ENCODE peak calls at places on chromosomes 2 and 18, in eight cellular contexts. W, L, E, G, C, V, I and H are unnamed samples.

GRCh38 chr18:74976331-74976909 is 232.5 kb downstream of the PTGR3 start:
- DNase-seq in W (no peak), L (no peak), E (no peak), G (no peak), C (no peak), V (no peak), I (no peak), H (no peak)

GRCh38 chr18:32148185-32148870 is 41.5 kb upstream of the MEP1B start:
- DNase-seq in W (no peak), L (no peak), E (no peak), G (no peak), C (no peak), V (no peak), I (no peak), H (no peak)

GRCh38 chr2:5520352-5520996 is 171.7 kb upstream of the SOX11 start:
- DNase-seq in W (no peak), L (no peak), E (no peak), G (no peak), C (no peak), V (no peak), I (no peak), H (no peak)

GRCh38 chr2:56084117-56084936 is 99.5 kb upstream of the CCDC85A start:
- DNase-seq in W (no peak), L (no peak), E (no peak), G (no peak), C (no peak), V (no peak), I (no peak), H (no peak)

GRCh38 chr2:18084376-18084775 is 205.9 kb downstream of the KCNS3 start:
- DNase-seq in W (no peak), L (no peak), E (no peak), G (no peak), C (no peak), V (no peak), I (no peak), H (no peak)

GRCh38 chr18:50629148-50629631 is 69.3 kb downstream of the MAPK4 start:
- DNase-seq in W (no peak), L (peak; percentile 78), E (no peak), G (no peak), C (peak; percentile 38), V (no peak), I (no peak), H (no peak)

GRCh38 chr18:10122116-10122515 is 208.3 kb downstream of the VAPA start:
- DNase-seq in W (peak; percentile 14), L (no peak), E (no peak), G (no peak), C (no peak), V (no peak), I (no peak), H (no peak)

GRCh38 chr2:148279216-148279615 is 258.3 kb downstream of the MBD5 start:
- DNase-seq in W (no peak), L (no peak), E (no peak), G (no peak), C (no peak), V (no peak), I (no peak), H (no peak)

GRCh38 chr18:31648966-31649429 is 35.4 kb downstream of the B4GALT6 start:
- DNase-seq in W (no peak), L (peak; percentile 74), E (no peak), G (no peak), C (no peak), V (no peak), I (peak; percentile 13), H (no peak)

GRCh38 chr2:202450785-202451184 is 74.7 kb downstream of the BMPR2 start:
- DNase-seq in W (no peak), L (no peak), E (no peak), G (no peak), C (no peak), V (no peak), I (no peak), H (no peak)

GRCh38 chr2:164967781-164968228 is 12.5 kb upstream of the SLC38A11 start:
- DNase-seq in W (no peak), L (peak; percentile 96), E (no peak), G (no peak), C (no peak), V (no peak), I (peak; percentile 25), H (no peak)

GRCh38 chr2:105301646-105302045 is 27.9 kb downstream of the TGFBRAP1 start:
- DNase-seq in W (no peak), L (no peak), E (no peak), G (no peak), C (no peak), V (no peak), I (no peak), H (no peak)
- TF ChIP-seq CTCF in W (no peak), L (no peak), E (no peak), G (no peak), C (no peak), V (no peak), I (no peak), H (no peak)

DNA sequence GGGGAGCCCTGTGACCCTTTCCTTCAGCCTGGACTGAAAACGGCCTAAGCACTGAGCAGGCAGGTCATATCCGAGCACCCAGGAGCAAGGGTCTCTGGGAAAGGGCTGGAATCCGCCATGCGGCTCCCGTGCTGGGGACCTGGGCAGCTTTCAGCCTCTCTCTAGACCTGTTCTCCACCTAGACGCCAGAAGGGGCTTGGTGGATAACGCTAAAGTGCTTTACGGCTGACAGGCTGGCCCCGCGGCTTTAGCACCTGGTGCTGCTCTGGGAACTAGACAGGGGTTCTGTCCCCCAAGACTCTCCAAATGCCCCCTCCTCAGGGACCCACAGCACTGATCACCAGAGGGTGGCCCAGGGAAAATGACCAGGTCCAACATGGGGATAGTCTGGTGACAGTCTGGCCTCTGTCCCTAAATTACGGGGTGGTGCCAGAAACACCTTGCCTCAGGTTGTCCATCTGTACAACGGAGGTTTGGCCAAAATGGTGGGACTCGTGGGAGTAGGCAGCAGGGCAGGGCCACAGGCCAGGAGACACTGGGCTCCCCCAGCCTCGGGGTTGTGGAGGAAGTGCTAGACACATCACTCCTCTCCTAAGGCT is 13.0 kb downstream of the SDC1 start:
- DNase-seq in W (no peak), L (no peak), E (peak; percentile 37), G (no peak), C (no peak), V (no peak), I (no peak), H (no peak)
- H3K27ac ChIP-seq in W (peak overlapping the region; percentile 98), L (peak overlapping the region; percentile 90), E (no peak overlapping the region), G (no peak overlapping the region), C (no peak overlapping the region), V (peak overlapping the region; percentile 60), I (no peak overlapping the region), H (no peak overlapping the region)

GRCh38 chr18:76121049-76121448 is 374.0 kb downstream of the ZNF516 start:
- DNase-seq in W (no peak), L (no peak), E (no peak), G (no peak), C (no peak), V (no peak), I (no peak), H (no peak)

GRCh38 chr18:76130845-76131244 is 364.2 kb downstream of the ZNF516 start:
- DNase-seq in W (no peak), L (peak; percentile 99), E (no peak), G (no peak), C (peak; percentile 33), V (no peak), I (no peak), H (no peak)

GRCh38 chr18:76131738-76132137 is 363.3 kb downstream of the ZNF516 start:
- DNase-seq in W (peak; percentile 46), L (peak; percentile 99), E (no peak), G (no peak), C (no peak), V (no peak), I (no peak), H (no peak)

GRCh38 chr18:76126327-76126726 is 368.7 kb downstream of the ZNF516 start:
- DNase-seq in W (no peak), L (no peak), E (peak; percentile 23), G (no peak), C (no peak), V (no peak), I (no peak), H (no peak)
- TF ChIP-seq CTCF in W (no peak), L (no peak), E (no peak), G (no peak), C (no peak), V (no peak), I (no peak), H (no peak)

GRCh38 chr2:200404615-200405014 is 98.1 kb downstream of the SPATS2L start:
- DNase-seq in W (no peak), L (no peak), E (no peak), G (no peak), C (no peak), V (no peak), I (no peak), H (no peak)
- H3K27ac ChIP-seq in W (no peak overlapping the region), L (peak overlapping the region; percentile 88), E (no peak overlapping the region), G (no peak overlapping the region), C (peak overlapping the region; percentile 34), V (no peak overlapping the region), I (peak overlapping the region; percentile 92), H (no peak overlapping the region)

DNA sequence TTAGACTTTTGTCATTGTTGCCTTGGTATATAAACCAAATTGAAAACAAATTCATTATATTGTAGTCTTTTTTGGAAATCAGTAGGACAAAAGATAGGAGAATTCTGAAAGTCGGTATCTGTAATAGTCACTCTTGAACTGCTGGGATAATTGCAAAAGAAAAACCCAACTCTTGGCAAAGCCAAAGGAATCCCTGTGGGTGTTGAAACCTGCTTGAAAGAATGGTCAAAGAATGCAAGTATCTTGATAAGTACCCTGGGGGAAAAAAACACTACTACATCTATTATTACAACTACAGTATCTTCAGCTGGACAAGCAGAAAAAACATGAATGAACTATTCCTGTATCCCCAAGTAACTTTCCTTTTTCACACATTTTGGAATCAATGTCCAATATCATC is 7.3 kb upstream of the FAM237A start:
- DNase-seq in W (no peak), L (peak; percentile 5), E (no peak), G (no peak), C (no peak), V (no peak), I (no peak), H (no peak)
- TF ChIP-seq CTCF in W (no peak), L (no peak), E (no peak), G (no peak), C (no peak), V (no peak), I (no peak), H (no peak)

GRCh38 chr2:20224191-20224715 is 677 bp downstream of the SDC1 start:
- DNase-seq in W (peak; percentile 41), L (no peak), E (no peak), G (no peak), C (no peak), V (no peak), I (peak; percentile 41), H (no peak)

GRCh38 chr2:20223345-20224190 is 1.4 kb downstream of the SDC1 start:
- DNase-seq in W (peak; percentile 63), L (no peak), E (peak; percentile 56), G (peak; percentile 39), C (no peak), V (peak; percentile 76), I (peak; percentile 58), H (no peak)

GRCh38 chr2:20224716-20225293 is at the start of gene SDC1:
- DNase-seq in W (peak; percentile 79), L (peak; percentile 77), E (peak; percentile 68), G (peak; percentile 45), C (no peak), V (peak; percentile 84), I (no peak), H (no peak)

GRCh38 chr2:20226152-20226545 is 1.2 kb upstream of the SDC1 start:
- DNase-seq in W (no peak), L (no peak), E (no peak), G (no peak), C (no peak), V (peak; percentile 51), I (no peak), H (no peak)

GRCh38 chr2:20225294-20226151 is 593 bp upstream of the SDC1 start:
- DNase-seq in W (peak; percentile 93), L (peak; percentile 85), E (peak; percentile 67), G (peak; percentile 51), C (peak; percentile 21), V (peak; percentile 91), I (peak; percentile 88), H (no peak)
- H3K27ac ChIP-seq in W (peak overlapping the region; percentile 98), L (peak overlapping the region; percentile 77), E (peak overlapping the region; percentile 61), G (no peak overlapping the region), C (no peak overlapping the region), V (peak overlapping the region; percentile 72), I (peak overlapping the region; percentile 61), H (no peak overlapping the region)